ENCODE peak calls at places on chromosome 7, in ten cellular contexts. S, K, Q, O, A, G, C, M, N and I are unnamed samples.

GRCh38 chr7:45599851-45600706 is 25.9 kb downstream of the ADCY1 start:
- DNase-seq in K (no peak), S (no peak), Q (peak; percentile 25), G (no peak), C (no peak), O (no peak), A (peak; percentile 38), N (peak; percentile 27), M (no peak), I (peak; percentile 32)

GRCh38 chr7:9600974-9601373 is 1167.6 kb downstream of the NXPH1 start:
- DNase-seq in Q (peak; percentile 33), M (no peak), S (peak; percentile 57), C (no peak), A (no peak), K (no peak), O (peak; percentile 2), G (no peak), N (peak; percentile 63), I (no peak)

GRCh38 chr7:121039510-121039822 is 51.0 kb downstream of the CPED1 start:
- DNase-seq in C (no peak), N (no peak), K (no peak), M (no peak), S (no peak), Q (no peak), A (no peak), O (no peak), G (no peak), I (no peak)

GRCh38 chr7:14767716-14768425 is 134.7 kb downstream of the DGKB start:
- DNase-seq in G (no peak), A (no peak), M (peak; percentile 33), C (no peak), K (no peak), N (no peak), S (no peak), O (no peak), Q (no peak), I (no peak)

GRCh38 chr7:26480166-26480565 is 188.5 kb downstream of the SNX10 start:
- DNase-seq in M (no peak), G (no peak), N (no peak), K (no peak), Q (no peak), O (no peak), S (no peak), C (no peak), A (no peak), I (no peak)

GRCh38 chr7:51346136-51346535 is 29.5 kb upstream of the COBL start:
- DNase-seq in O (no peak), S (no peak), A (no peak), G (no peak), C (no peak), Q (peak; percentile 17), M (no peak), N (peak; percentile 41), K (no peak), I (no peak)

GRCh38 chr7:123916240-123916724 is 8.8 kb upstream of the SPAM1 start:
- DNase-seq in Q (peak; percentile 38), N (peak; percentile 54), C (no peak), G (no peak), A (no peak), M (peak; percentile 35), K (peak; percentile 1), O (peak; percentile 25), S (peak; percentile 55), I (no peak)

GRCh38 chr7:107972075-107972482 is 30.9 kb downstream of the LAMB1 start:
- DNase-seq in C (no peak), A (no peak), O (no peak), Q (no peak), N (no peak), G (no peak), K (no peak), M (peak; percentile 99), S (no peak), I (no peak)

GRCh38 chr7:42227523-42227922 is 9.5 kb downstream of the GLI3 start:
- DNase-seq in K (peak; percentile 12), O (no peak), M (no peak), G (no peak), A (no peak), N (peak; percentile 76), Q (no peak), C (no peak), S (peak; percentile 30), I (no peak)

GRCh38 chr7:49398730-49399129 is 374.7 kb upstream of the VWC2 start:
- DNase-seq in G (no peak), S (no peak), O (no peak), K (no peak), A (no peak), C (no peak), M (no peak), Q (no peak), N (peak; percentile 38), I (no peak)

GRCh38 chr7:42691030-42691639 is 220.7 kb downstream of the C7orf25 start:
- DNase-seq in K (peak; percentile 2), N (peak; percentile 82), A (no peak), M (peak; percentile 82), Q (peak; percentile 61), S (peak; percentile 74), G (no peak), C (peak; percentile 20), O (peak; percentile 50), I (no peak)

GRCh38 chr7:102456327-102456726 is 8.3 kb downstream of the ALKBH4 start:
- DNase-seq in A (no peak), N (peak; percentile 39), S (no peak), C (no peak), Q (no peak), G (no peak), O (no peak), K (no peak), M (peak; percentile 29), I (no peak)

GRCh38 chr7:102459221-102459844 is 5.3 kb downstream of the ALKBH4 start:
- DNase-seq in N (no peak), Q (no peak), C (no peak), O (no peak), A (no peak), K (no peak), S (no peak), M (no peak), G (no peak), I (no peak)

GRCh38 chr7:102455596-102455995 is 9.1 kb downstream of the ALKBH4 start:
- DNase-seq in O (no peak), A (no peak), G (no peak), K (no peak), S (no peak), N (peak; percentile 43), M (no peak), Q (peak; percentile 33), C (no peak), I (no peak)

GRCh38 chr7:102454423-102454822 is 10.2 kb downstream of the ALKBH4 start:
- DNase-seq in M (no peak), K (no peak), C (no peak), Q (peak; percentile 31), O (no peak), G (no peak), N (no peak), S (no peak), A (no peak), I (no peak)

DNA sequence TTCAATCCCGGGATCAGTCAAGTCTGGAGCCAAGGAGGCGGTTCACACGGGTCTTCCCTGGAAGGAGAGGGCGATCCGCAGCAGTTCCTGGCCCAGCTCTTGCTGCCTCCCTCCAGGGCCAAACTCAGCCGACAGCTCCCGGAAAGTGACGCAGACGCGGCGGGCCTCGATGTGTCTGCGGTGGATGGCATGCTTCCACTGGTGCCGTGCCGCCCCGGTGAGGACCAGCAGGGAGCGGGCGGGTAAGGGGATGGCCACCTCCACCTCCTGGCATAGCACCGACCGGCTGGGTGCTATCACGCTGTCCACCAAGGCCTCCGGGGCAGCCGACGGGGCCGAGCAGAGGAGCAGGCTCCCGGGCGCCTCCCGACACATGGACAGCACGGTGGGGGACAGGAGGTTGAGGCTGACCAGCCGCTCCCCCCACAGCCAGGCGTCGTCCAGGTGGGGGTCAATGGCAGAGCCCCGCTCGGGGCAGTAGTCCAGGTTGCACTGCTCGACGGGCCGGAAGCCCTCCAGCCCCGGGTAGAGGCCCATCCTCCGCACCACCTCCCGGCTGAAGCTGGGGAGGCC is 7.2 kb downstream of the ALKBH4 start:
- DNase-seq in A (no peak), K (no peak), Q (no peak), G (no peak), N (no peak), S (no peak), C (no peak), M (no peak), O (no peak), I (no peak)
- H3K4me1 ChIP-seq in A (no peaks in the 10 kb centered on the region), K (no peaks in the 10 kb centered on the region), Q (no peaks in the 10 kb centered on the region), G (peaks cover 2% of the 10 kb centered on the region), N (no peaks in the 10 kb centered on the region), S (no peaks in the 10 kb centered on the region), C (no peaks in the 10 kb centered on the region), M (no peaks in the 10 kb centered on the region), O (no peaks in the 10 kb centered on the region), I (no peaks in the 10 kb centered on the region)

GRCh38 chr7:71221049-71221448 is 89.1 kb downstream of the GALNT17 start:
- DNase-seq in C (no peak), N (peak; percentile 13), G (no peak), S (no peak), Q (no peak), K (no peak), M (no peak), O (no peak), A (no peak), I (no peak)

GRCh38 chr7:71227126-71227525 is 95.2 kb downstream of the GALNT17 start:
- DNase-seq in O (no peak), G (no peak), A (no peak), S (no peak), M (no peak), C (no peak), Q (no peak), N (peak; percentile 16), K (no peak), I (no peak)

GRCh38 chr7:71220210-71220695 is 88.3 kb downstream of the GALNT17 start:
- DNase-seq in G (peak; percentile 71), A (no peak), S (no peak), K (no peak), Q (no peak), M (no peak), C (peak; percentile 65), N (peak; percentile 32), O (no peak), I (no peak)

GRCh38 chr7:71216211-71216610 is 84.3 kb downstream of the GALNT17 start:
- DNase-seq in Q (no peak), G (no peak), K (no peak), O (no peak), M (no peak), A (no peak), C (no peak), N (peak; percentile 23), S (no peak), I (no peak)

GRCh38 chr7:71221549-71221948 is 89.6 kb downstream of the GALNT17 start:
- DNase-seq in K (no peak), G (no peak), S (no peak), A (no peak), Q (no peak), C (no peak), M (no peak), O (no peak), N (peak; percentile 21), I (no peak)
- H3K27ac ChIP-seq in K (no peak overlapping the region), G (peak overlapping the region; percentile 81), S (no peak overlapping the region), A (no peak overlapping the region), Q (no peak overlapping the region), C (no peak overlapping the region), M (no peak overlapping the region), O (no peak overlapping the region), N (no peak overlapping the region), I (no peak overlapping the region)

GRCh38 chr7:103771294-103771693 is 218.2 kb downstream of the RELN start:
- DNase-seq in M (no peak), Q (peak; percentile 49), G (no peak), A (no peak), S (no peak), K (no peak), C (no peak), O (no peak), N (peak; percentile 61), I (no peak)
- H3K4me1 ChIP-seq in M (no peaks in the 10 kb centered on the region), Q (no peaks in the 10 kb centered on the region), G (no peaks in the 10 kb centered on the region), A (no peaks in the 10 kb centered on the region), S (no peaks in the 10 kb centered on the region), K (no peaks in the 10 kb centered on the region), C (no peaks in the 10 kb centered on the region), O (no peaks in the 10 kb centered on the region), N (no peaks in the 10 kb centered on the region), I (no peaks in the 10 kb centered on the region)

GRCh38 chr7:109926738-109927137 is 1164.2 kb upstream of the LRRN3 start:
- DNase-seq in G (no peak), N (no peak), M (no peak), Q (no peak), O (no peak), S (no peak), A (no peak), K (no peak), C (no peak), I (no peak)
- H3K27ac ChIP-seq in G (no peak overlapping the region), N (no peak overlapping the region), M (no peak overlapping the region), Q (no peak overlapping the region), O (no peak overlapping the region), S (no peak overlapping the region), A (no peak overlapping the region), K (no peak overlapping the region), C (no peak overlapping the region), I (no peak overlapping the region)